ENCODE peak calls at places on chromosomes 16 and 17, in nine cellular contexts. One of them, this sample, is unnamed.

GRCh38 chr16:86604436-86605220 is 26.3 kb downstream of the FOXL1 start:
- DNase-seq in A549: no peak
- DNase-seq in GM04503: no peak
- DNase-seq in iris pigment epithelial cell: no peak
- DNase-seq in activated naive CD4-positive, alpha-beta T cell: peak
- DNase-seq in tibial nerve: no peak
- DNase-seq in naive B cell: peak
- DNase-seq in transverse colon: no peak
- DNase-seq in NCI-H526: no peak
- DNase-seq in this sample: no peak

GRCh38 chr17:67067571-67068517 is 23.5 kb downstream of the CACNG1 start:
- DNase-seq in A549: no peak
- DNase-seq in GM04503: no peak
- DNase-seq in iris pigment epithelial cell: no peak
- DNase-seq in activated naive CD4-positive, alpha-beta T cell: no peak
- DNase-seq in tibial nerve: no peak
- DNase-seq in naive B cell: no peak
- DNase-seq in transverse colon: no peak
- DNase-seq in NCI-H526: no peak
- DNase-seq in this sample: no peak

GRCh38 chr17:1597861-1598342 is 30.7 kb downstream of the SLC43A2 start:
- DNase-seq in A549: no peak
- DNase-seq in GM04503: no peak
- DNase-seq in iris pigment epithelial cell: no peak
- DNase-seq in activated naive CD4-positive, alpha-beta T cell: no peak
- DNase-seq in tibial nerve: no peak
- DNase-seq in naive B cell: no peak
- DNase-seq in transverse colon: peak
- DNase-seq in NCI-H526: peak
- DNase-seq in this sample: no peak

GRCh38 chr16:57762365-57763289 is 27.1 kb downstream of the KATNB1 start:
- DNase-seq in A549: no peak
- DNase-seq in GM04503: no peak
- DNase-seq in iris pigment epithelial cell: no peak
- DNase-seq in activated naive CD4-positive, alpha-beta T cell: no peak
- DNase-seq in tibial nerve: no peak
- DNase-seq in naive B cell: no peak
- DNase-seq in transverse colon: no peak
- DNase-seq in NCI-H526: no peak
- DNase-seq in this sample: no peak

GRCh38 chr16:369866-370436 is 387 bp downstream of the MRPL28 start:
- DNase-seq in A549: no peak
- DNase-seq in GM04503: no peak
- DNase-seq in iris pigment epithelial cell: peak
- DNase-seq in activated naive CD4-positive, alpha-beta T cell: no peak
- DNase-seq in tibial nerve: no peak
- DNase-seq in naive B cell: no peak
- DNase-seq in transverse colon: no peak
- DNase-seq in NCI-H526: peak
- DNase-seq in this sample: no peak

GRCh38 chr17:74900208-74900607 is 6.8 kb upstream of the FADS6 start:
- DNase-seq in A549: no peak
- DNase-seq in GM04503: no peak
- DNase-seq in iris pigment epithelial cell: no peak
- DNase-seq in activated naive CD4-positive, alpha-beta T cell: no peak
- DNase-seq in tibial nerve: no peak
- DNase-seq in naive B cell: no peak
- DNase-seq in transverse colon: no peak
- DNase-seq in NCI-H526: no peak
- DNase-seq in this sample: no peak

GRCh38 chr17:65783845-65784334 is 222.4 kb upstream of the AXIN2 start:
- DNase-seq in A549: peak
- DNase-seq in GM04503: peak
- DNase-seq in iris pigment epithelial cell: peak
- DNase-seq in activated naive CD4-positive, alpha-beta T cell: no peak
- DNase-seq in tibial nerve: no peak
- DNase-seq in naive B cell: no peak
- DNase-seq in transverse colon: peak
- DNase-seq in NCI-H526: no peak
- DNase-seq in this sample: no peak

GRCh38 chr17:67431210-67432015 is 54.3 kb downstream of the PITPNC1 start:
- DNase-seq in A549: peak
- DNase-seq in GM04503: peak
- DNase-seq in iris pigment epithelial cell: peak
- DNase-seq in activated naive CD4-positive, alpha-beta T cell: no peak
- DNase-seq in tibial nerve: no peak
- DNase-seq in naive B cell: no peak
- DNase-seq in transverse colon: no peak
- DNase-seq in NCI-H526: no peak
- DNase-seq in this sample: no peak

GRCh38 chr16:10385725-10386516 is at the start of gene ATF7IP2:
- DNase-seq in A549: peak
- DNase-seq in GM04503: peak
- DNase-seq in iris pigment epithelial cell: peak
- DNase-seq in activated naive CD4-positive, alpha-beta T cell: peak
- DNase-seq in tibial nerve: peak
- DNase-seq in naive B cell: peak
- DNase-seq in transverse colon: peak
- DNase-seq in NCI-H526: peak
- DNase-seq in this sample: peak

GRCh38 chr16:813204-813915 is 12.8 kb upstream of the GNG13 start:
- DNase-seq in A549: peak
- DNase-seq in GM04503: no peak
- DNase-seq in iris pigment epithelial cell: peak
- DNase-seq in activated naive CD4-positive, alpha-beta T cell: peak
- DNase-seq in tibial nerve: no peak
- DNase-seq in naive B cell: peak
- DNase-seq in transverse colon: peak
- DNase-seq in NCI-H526: peak
- DNase-seq in this sample: no peak

GRCh38 chr16:69595127-69596036 is 29.6 kb downstream of the NFAT5 start:
- DNase-seq in A549: peak
- DNase-seq in GM04503: no peak
- DNase-seq in iris pigment epithelial cell: peak
- DNase-seq in activated naive CD4-positive, alpha-beta T cell: no peak
- DNase-seq in tibial nerve: no peak
- DNase-seq in naive B cell: no peak
- DNase-seq in transverse colon: no peak
- DNase-seq in NCI-H526: no peak
- DNase-seq in this sample: no peak

GRCh38 chr17:66448008-66448644 is 145.7 kb downstream of the PRKCA start:
- DNase-seq in A549: no peak
- DNase-seq in GM04503: no peak
- DNase-seq in iris pigment epithelial cell: no peak
- DNase-seq in activated naive CD4-positive, alpha-beta T cell: no peak
- DNase-seq in tibial nerve: no peak
- DNase-seq in naive B cell: no peak
- DNase-seq in transverse colon: no peak
- DNase-seq in NCI-H526: no peak
- DNase-seq in this sample: no peak

GRCh38 chr16:30551781-30552180 is 6.4 kb downstream of the ZNF764 start:
- DNase-seq in A549: no peak
- DNase-seq in GM04503: no peak
- DNase-seq in iris pigment epithelial cell: no peak
- DNase-seq in activated naive CD4-positive, alpha-beta T cell: no peak
- DNase-seq in tibial nerve: no peak
- DNase-seq in naive B cell: no peak
- DNase-seq in transverse colon: no peak
- DNase-seq in NCI-H526: no peak
- DNase-seq in this sample: no peak

GRCh38 chr17:82582208-82582607 is 62.7 kb downstream of the FOXK2 start:
- DNase-seq in A549: no peak
- DNase-seq in GM04503: no peak
- DNase-seq in iris pigment epithelial cell: peak
- DNase-seq in activated naive CD4-positive, alpha-beta T cell: no peak
- DNase-seq in tibial nerve: no peak
- DNase-seq in naive B cell: no peak
- DNase-seq in transverse colon: no peak
- DNase-seq in NCI-H526: no peak
- DNase-seq in this sample: no peak

GRCh38 chr17:17151962-17152361 is 54.2 kb downstream of the PLD6 start:
- DNase-seq in A549: peak
- DNase-seq in GM04503: peak
- DNase-seq in iris pigment epithelial cell: peak
- DNase-seq in activated naive CD4-positive, alpha-beta T cell: no peak
- DNase-seq in tibial nerve: peak
- DNase-seq in naive B cell: no peak
- DNase-seq in transverse colon: peak
- DNase-seq in NCI-H526: no peak
- DNase-seq in this sample: peak

GRCh38 chr17:61420128-61420527 is 20.5 kb downstream of the TBX2 start:
- DNase-seq in A549: no peak
- DNase-seq in GM04503: no peak
- DNase-seq in iris pigment epithelial cell: no peak
- DNase-seq in activated naive CD4-positive, alpha-beta T cell: no peak
- DNase-seq in tibial nerve: no peak
- DNase-seq in naive B cell: no peak
- DNase-seq in transverse colon: no peak
- DNase-seq in NCI-H526: no peak
- DNase-seq in this sample: no peak

GRCh38 chr16:22330326-22330725 is 33.1 kb downstream of the POLR3E start:
- DNase-seq in A549: no peak
- DNase-seq in GM04503: no peak
- DNase-seq in iris pigment epithelial cell: no peak
- DNase-seq in activated naive CD4-positive, alpha-beta T cell: no peak
- DNase-seq in tibial nerve: no peak
- DNase-seq in naive B cell: no peak
- DNase-seq in transverse colon: no peak
- DNase-seq in NCI-H526: no peak
- DNase-seq in this sample: no peak

GRCh38 chr17:55319933-55320593 is 55.3 kb downstream of the HLF start:
- DNase-seq in A549: no peak
- DNase-seq in GM04503: no peak
- DNase-seq in iris pigment epithelial cell: no peak
- DNase-seq in activated naive CD4-positive, alpha-beta T cell: no peak
- DNase-seq in tibial nerve: no peak
- DNase-seq in naive B cell: no peak
- DNase-seq in transverse colon: no peak
- DNase-seq in NCI-H526: no peak
- DNase-seq in this sample: no peak

GRCh38 chr17:61574542-61575351 is 16.3 kb downstream of the NACA2 start:
- DNase-seq in A549: peak
- DNase-seq in GM04503: no peak
- DNase-seq in iris pigment epithelial cell: peak
- DNase-seq in activated naive CD4-positive, alpha-beta T cell: no peak
- DNase-seq in tibial nerve: no peak
- DNase-seq in naive B cell: no peak
- DNase-seq in transverse colon: no peak
- DNase-seq in NCI-H526: peak
- DNase-seq in this sample: no peak

GRCh38 chr16:78460428-78460827 is 361.0 kb downstream of the WWOX start:
- DNase-seq in A549: no peak
- DNase-seq in GM04503: no peak
- DNase-seq in iris pigment epithelial cell: no peak
- DNase-seq in activated naive CD4-positive, alpha-beta T cell: no peak
- DNase-seq in tibial nerve: no peak
- DNase-seq in naive B cell: no peak
- DNase-seq in transverse colon: no peak
- DNase-seq in NCI-H526: no peak
- DNase-seq in this sample: no peak

GRCh38 chr17:19372866-19373505 is 5.3 kb upstream of the MAPK7 start:
- DNase-seq in A549: no peak
- DNase-seq in GM04503: no peak
- DNase-seq in iris pigment epithelial cell: no peak
- DNase-seq in activated naive CD4-positive, alpha-beta T cell: no peak
- DNase-seq in tibial nerve: no peak
- DNase-seq in naive B cell: no peak
- DNase-seq in transverse colon: no peak
- DNase-seq in NCI-H526: no peak
- DNase-seq in this sample: no peak

GRCh38 chr17:82835122-82835521 is 4.7 kb downstream of the ZNF750 start:
- DNase-seq in A549: no peak
- DNase-seq in GM04503: no peak
- DNase-seq in iris pigment epithelial cell: no peak
- DNase-seq in activated naive CD4-positive, alpha-beta T cell: no peak
- DNase-seq in tibial nerve: no peak
- DNase-seq in naive B cell: no peak
- DNase-seq in transverse colon: no peak
- DNase-seq in NCI-H526: no peak
- DNase-seq in this sample: no peak

GRCh38 chr17:8791248-8791909 is 7.8 kb downstream of the MFSD6L start:
- DNase-seq in A549: no peak
- DNase-seq in GM04503: no peak
- DNase-seq in iris pigment epithelial cell: no peak
- DNase-seq in activated naive CD4-positive, alpha-beta T cell: no peak
- DNase-seq in tibial nerve: no peak
- DNase-seq in naive B cell: no peak
- DNase-seq in transverse colon: no peak
- DNase-seq in NCI-H526: no peak
- DNase-seq in this sample: no peak

GRCh38 chr17:38554430-38555350 is 51.1 kb downstream of the SRCIN1 start:
- DNase-seq in A549: no peak
- DNase-seq in GM04503: no peak
- DNase-seq in iris pigment epithelial cell: peak
- DNase-seq in activated naive CD4-positive, alpha-beta T cell: no peak
- DNase-seq in tibial nerve: no peak
- DNase-seq in naive B cell: no peak
- DNase-seq in transverse colon: no peak
- DNase-seq in NCI-H526: no peak
- DNase-seq in this sample: no peak

GRCh38 chr17:51191895-51192294 is 25.7 kb downstream of the NME2 start:
- DNase-seq in A549: no peak
- DNase-seq in GM04503: no peak
- DNase-seq in iris pigment epithelial cell: no peak
- DNase-seq in activated naive CD4-positive, alpha-beta T cell: no peak
- DNase-seq in tibial nerve: no peak
- DNase-seq in naive B cell: no peak
- DNase-seq in transverse colon: no peak
- DNase-seq in NCI-H526: no peak
- DNase-seq in this sample: no peak

GRCh38 chr16:84585886-84586285 is 32.0 kb downstream of the COTL1 start:
- DNase-seq in A549: peak
- DNase-seq in GM04503: no peak
- DNase-seq in iris pigment epithelial cell: peak
- DNase-seq in activated naive CD4-positive, alpha-beta T cell: no peak
- DNase-seq in tibial nerve: no peak
- DNase-seq in naive B cell: peak
- DNase-seq in transverse colon: no peak
- DNase-seq in NCI-H526: peak
- DNase-seq in this sample: no peak

GRCh38 chr17:59230765-59231164 is 10.5 kb downstream of the GDPD1 start:
- DNase-seq in A549: no peak
- DNase-seq in GM04503: no peak
- DNase-seq in iris pigment epithelial cell: no peak
- DNase-seq in activated naive CD4-positive, alpha-beta T cell: no peak
- DNase-seq in tibial nerve: no peak
- DNase-seq in naive B cell: no peak
- DNase-seq in transverse colon: no peak
- DNase-seq in NCI-H526: no peak
- DNase-seq in this sample: no peak

GRCh38 chr17:8029121-8029520 is 9.7 kb upstream of the ALOX15B start:
- DNase-seq in A549: no peak
- DNase-seq in GM04503: no peak
- DNase-seq in iris pigment epithelial cell: peak
- DNase-seq in activated naive CD4-positive, alpha-beta T cell: no peak
- DNase-seq in tibial nerve: no peak
- DNase-seq in naive B cell: no peak
- DNase-seq in transverse colon: no peak
- DNase-seq in NCI-H526: no peak
- DNase-seq in this sample: no peak

This sample was measured in mesenteric fat pad.